ENCODE peak calls at places on chromosome 22, in five cellular contexts. One of them, this sample, is unnamed.

GRCh38 chr22:27754247-27754887 is 47.2 kb downstream of the MN1 start:
- DNase-seq in non-pigmented ciliary epithelial cell: no peak
- DNase-seq in AG09319: no peak
- DNase-seq in IMR-90: no peak
- DNase-seq in T follicular helper cell: no peak
- DNase-seq in this sample: no peak

GRCh38 chr22:33851985-33852384 is 68.3 kb downstream of the LARGE1 start:
- DNase-seq in non-pigmented ciliary epithelial cell: no peak
- DNase-seq in AG09319: no peak
- DNase-seq in IMR-90: no peak
- DNase-seq in T follicular helper cell: no peak
- DNase-seq in this sample: no peak

GRCh38 chr22:42992886-42993479 is 22.0 kb downstream of the PACSIN2 start:
- DNase-seq in non-pigmented ciliary epithelial cell: no peak
- DNase-seq in AG09319: no peak
- DNase-seq in IMR-90: no peak
- DNase-seq in T follicular helper cell: no peak
- DNase-seq in this sample: no peak

GRCh38 chr22:49664371-49664881 is 163.2 kb downstream of the BRD1 start:
- DNase-seq in non-pigmented ciliary epithelial cell: no peak
- DNase-seq in AG09319: no peak
- DNase-seq in IMR-90: no peak
- DNase-seq in T follicular helper cell: no peak
- DNase-seq in this sample: no peak

GRCh38 chr22:41603873-41604332 is 14.3 kb upstream of the PMM1 start:
- DNase-seq in non-pigmented ciliary epithelial cell: no peak
- DNase-seq in AG09319: no peak
- DNase-seq in IMR-90: no peak
- DNase-seq in T follicular helper cell: peak; percentile 11
- DNase-seq in this sample: no peak

GRCh38 chr22:46421272-46421671 is 85.8 kb downstream of the TRMU start:
- DNase-seq in non-pigmented ciliary epithelial cell: no peak
- DNase-seq in AG09319: no peak
- DNase-seq in IMR-90: no peak
- DNase-seq in T follicular helper cell: no peak
- DNase-seq in this sample: no peak

GRCh38 chr22:23219787-23220484 is 39.6 kb downstream of the BCR start:
- DNase-seq in non-pigmented ciliary epithelial cell: no peak
- DNase-seq in AG09319: no peak
- DNase-seq in IMR-90: peak; percentile 61
- DNase-seq in T follicular helper cell: no peak
- DNase-seq in this sample: no peak

GRCh38 chr22:39151329-39151975 is 1.0 kb downstream of the CBX7 start:
- DNase-seq in non-pigmented ciliary epithelial cell: no peak
- DNase-seq in AG09319: no peak
- DNase-seq in IMR-90: no peak
- DNase-seq in T follicular helper cell: no peak
- DNase-seq in this sample: no peak